ENCODE peak calls at places on chromosomes 6 and 20, in six cellular contexts. J, M, X, I, L and D are unnamed samples.
A peak's percentile ranks its signal among the peaks of the same experiment; 100 is the strongest.

GRCh38 chr6:143581835-143582480 is 70.4 kb upstream of the FUCA2 start:
- DNase-seq in J (no peak), M (peak; percentile 71), X (peak; percentile 68), I (peak; percentile 78), L (no peak), D (no peak)

GRCh38 chr20:38412877-38413577 is 22.1 kb downstream of the SNHG17 start:
- DNase-seq in J (no peak), M (no peak), X (no peak), I (no peak), L (no peak), D (peak; percentile 15)

GRCh38 chr20:41176711-41177552 is 39.6 kb downstream of the PLCG1 start:
- DNase-seq in J (no peak), M (no peak), X (no peak), I (no peak), L (peak; percentile 38), D (peak; percentile 21)

GRCh38 chr20:4225778-4226177 is 210.4 kb upstream of the RNF24 start:
- DNase-seq in J (no peak), M (peak; percentile 36), X (peak; percentile 97), I (peak; percentile 98), L (no peak), D (no peak)

GRCh38 chr6:33975631-33976424 is 170.1 kb downstream of the GRM4 start:
- DNase-seq in J (peak; percentile 18), M (no peak), X (no peak), I (no peak), L (peak; percentile 70), D (peak; percentile 52)

GRCh38 chr6:119323478-119323877 is 26.1 kb downstream of the MAN1A1 start:
- DNase-seq in J (no peak), M (no peak), X (no peak), I (no peak), L (no peak), D (no peak)

GRCh38 chr6:140850438-140850837 is 1282.3 kb upstream of the GJE1 start:
- DNase-seq in J (no peak), M (peak; percentile 60), X (peak; percentile 57), I (peak; percentile 70), L (no peak), D (no peak)

GRCh38 chr6:19664878-19665715 is 172.1 kb upstream of the ID4 start:
- DNase-seq in J (no peak), M (no peak), X (no peak), I (no peak), L (no peak), D (no peak)

GRCh38 chr6:35445691-35446090 is 6.4 kb upstream of the FANCE start:
- DNase-seq in J (no peak), M (no peak), X (no peak), I (peak; percentile 42), L (no peak), D (no peak)

GRCh38 chr6:111871725-111872520 is 1.3 kb downstream of the FYN start:
- DNase-seq in J (peak; percentile 30), M (peak; percentile 18), X (peak; percentile 57), I (peak; percentile 30), L (peak; percentile 66), D (no peak)

GRCh38 chr6:111096246-111096645 is 8.9 kb downstream of the SLC16A10 start:
- DNase-seq in J (no peak), M (no peak), X (no peak), I (no peak), L (no peak), D (no peak)

GRCh38 chr20:63766695-63767426 is 27.3 kb downstream of the SLC2A4RG start:
- DNase-seq in J (no peak), M (no peak), X (no peak), I (no peak), L (no peak), D (peak; percentile 20)

GRCh38 chr20:33408716-33409654 is 7.7 kb upstream of the CDK5RAP1 start:
- DNase-seq in J (no peak), M (no peak), X (no peak), I (no peak), L (no peak), D (no peak)

GRCh38 chr20:3412600-3413392 is 5.3 kb upstream of the DNAAF9 start:
- DNase-seq in J (no peak), M (no peak), X (no peak), I (no peak), L (no peak), D (no peak)

GRCh38 chr6:78810146-78810545 is 57.2 kb upstream of the IRAK1BP1 start:
- DNase-seq in J (peak; percentile 38), M (peak; percentile 16), X (peak; percentile 42), I (peak; percentile 50), L (no peak), D (peak; percentile 55)

GRCh38 chr20:52303281-52303950 is 111.8 kb upstream of the ZFP64 start:
- DNase-seq in J (no peak), M (no peak), X (no peak), I (no peak), L (no peak), D (no peak)

GRCh38 chr6:156627524-156627923 is 149.7 kb upstream of the ARID1B start:
- DNase-seq in J (no peak), M (no peak), X (no peak), I (no peak), L (no peak), D (no peak)

GRCh38 chr6:117444600-117444999 is 18.9 kb upstream of the ROS1 start:
- DNase-seq in J (no peak), M (no peak), X (peak; percentile 63), I (peak; percentile 83), L (no peak), D (no peak)

GRCh38 chr20:2403291-2404052 is 22.8 kb downstream of the TGM6 start:
- DNase-seq in J (no peak), M (no peak), X (no peak), I (no peak), L (no peak), D (no peak)

GRCh38 chr6:170124836-170125235 is 166.0 kb downstream of the DLL1 start:
- DNase-seq in J (no peak), M (peak; percentile 75), X (no peak), I (no peak), L (peak; percentile 32), D (no peak)

GRCh38 chr6:3522561-3523287 is 65.9 kb upstream of the SLC22A23 start:
- DNase-seq in J (no peak), M (peak; percentile 93), X (peak; percentile 43), I (peak; percentile 91), L (no peak), D (no peak)

GRCh38 chr6:164085552-164086325 is 671.2 kb downstream of the QKI start:
- DNase-seq in J (peak; percentile 68), M (no peak), X (peak; percentile 14), I (no peak), L (no peak), D (peak; percentile 51)

GRCh38 chr6:37125779-37126553 is 44.0 kb upstream of the PIM1 start:
- DNase-seq in J (peak; percentile 97), M (peak; percentile 68), X (no peak), I (no peak), L (peak; percentile 81), D (peak; percentile 83)

GRCh38 chr6:168385858-168386735 is 54.9 kb upstream of the SMOC2 start:
- DNase-seq in J (no peak), M (no peak), X (no peak), I (no peak), L (no peak), D (no peak)

GRCh38 chr20:62614085-62614960 is 28.0 kb upstream of the SLCO4A1 start:
- DNase-seq in J (no peak), M (no peak), X (no peak), I (no peak), L (no peak), D (no peak)
- H4K91ac ChIP-seq in J (no peak overlapping the region), M (no peak overlapping the region), X (no peak overlapping the region), I (no peak overlapping the region), L (no peak overlapping the region), D (no peak overlapping the region)

GRCh38 chr6:27238010-27238983 is 9.2 kb upstream of the PRSS16 start:
- DNase-seq in J (no peak), M (peak; percentile 67), X (no peak), I (no peak), L (peak; percentile 77), D (peak; percentile 62)
- H3K4me2 ChIP-seq in J (peak overlapping the region; percentile 67), M (peak overlapping the region; percentile 66), X (peak overlapping the region; percentile 44), I (peak overlapping the region; percentile 99), L (peak overlapping the region; percentile 80), D (peak overlapping the region; percentile 63)

DNA sequence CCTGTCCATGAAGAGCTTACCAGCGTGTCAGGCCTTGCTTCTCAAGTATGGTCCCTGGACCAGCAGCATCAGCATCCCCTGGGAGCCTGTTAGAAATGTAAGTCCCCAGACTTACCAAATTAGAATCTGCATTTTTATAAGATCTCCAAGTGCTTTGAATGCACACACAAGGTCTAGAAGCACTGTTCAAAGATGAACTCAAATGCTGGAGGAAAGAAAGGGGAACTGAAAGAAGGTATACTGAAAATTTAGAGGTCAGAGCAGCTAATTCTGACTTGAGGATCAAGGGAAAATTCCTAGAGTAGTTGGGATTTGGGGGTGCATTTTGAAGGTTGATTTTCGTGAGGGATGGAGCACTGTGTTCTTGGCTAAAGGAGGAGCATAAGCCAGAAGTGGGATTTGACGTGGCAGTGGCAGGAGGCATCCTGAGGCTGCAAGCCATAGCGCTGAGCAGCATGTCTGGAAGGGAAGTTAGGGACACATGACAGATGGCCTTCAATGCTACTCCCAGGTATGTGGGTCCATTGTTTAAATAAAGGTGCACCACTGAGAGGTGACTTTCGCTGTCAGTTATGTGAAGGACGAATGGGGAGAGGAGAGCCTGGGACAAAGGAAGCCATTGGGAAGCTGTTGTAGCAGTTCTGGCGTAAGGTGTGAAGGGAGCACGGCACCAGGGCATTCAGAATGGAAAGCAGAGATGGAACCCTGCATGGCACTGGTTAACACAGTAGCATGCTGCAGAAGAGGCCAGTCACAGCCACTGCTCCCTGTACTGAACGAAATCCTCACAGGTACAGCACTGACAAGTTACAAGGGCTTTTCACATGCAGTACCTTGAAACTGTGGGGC is 36.2 kb downstream of the ARMC2 start:
- DNase-seq in J (no peak), M (no peak), X (no peak), I (no peak), L (no peak), D (peak; percentile 41)
- H4K91ac ChIP-seq in J (no peak overlapping the region), M (no peak overlapping the region), X (no peak overlapping the region), I (no peak overlapping the region), L (no peak overlapping the region), D (no peak overlapping the region)

GRCh38 chr6:134080171-134080795 is 27.9 kb upstream of the SLC2A12 start:
- DNase-seq in J (no peak), M (peak; percentile 20), X (no peak), I (no peak), L (no peak), D (no peak)

GRCh38 chr6:134078166-134078565 is 25.7 kb upstream of the SLC2A12 start:
- DNase-seq in J (no peak), M (no peak), X (no peak), I (no peak), L (no peak), D (no peak)

GRCh38 chr6:134081506-134081905 is 29.1 kb upstream of the SLC2A12 start:
- DNase-seq in J (no peak), M (no peak), X (no peak), I (no peak), L (no peak), D (no peak)

GRCh38 chr6:134077301-134077700 is 24.9 kb upstream of the SLC2A12 start:
- DNase-seq in J (no peak), M (peak; percentile 59), X (peak; percentile 60), I (peak; percentile 78), L (no peak), D (no peak)

DNA sequence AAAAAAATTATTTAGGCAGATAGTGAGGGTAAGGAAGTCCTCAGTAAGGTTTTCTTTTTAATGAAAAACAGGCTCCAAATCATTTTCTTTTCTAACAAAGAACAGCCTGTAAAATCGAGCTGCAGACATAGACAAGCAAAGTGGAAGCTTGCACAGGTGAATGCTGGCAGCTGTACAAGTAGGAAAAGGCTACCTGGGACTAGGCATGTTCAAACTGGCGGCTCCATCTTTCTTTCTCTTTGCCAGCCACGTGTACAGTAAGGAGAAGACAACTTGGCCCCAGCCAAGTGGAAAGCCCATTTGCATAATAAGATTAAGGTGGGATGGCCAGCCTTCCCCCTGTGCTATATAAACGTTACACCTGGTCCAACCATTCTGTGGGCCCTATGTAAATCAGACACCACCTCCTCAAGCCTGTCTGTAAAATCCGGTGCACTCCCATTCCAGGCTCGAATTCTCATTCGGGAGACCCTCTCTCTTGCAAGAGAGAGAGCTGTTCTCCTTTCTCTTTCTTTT is 27.0 kb upstream of the SLC2A12 start:
- DNase-seq in J (no peak), M (no peak), X (no peak), I (no peak), L (no peak), D (no peak)
- H3K4me2 ChIP-seq in J (no peak overlapping the region), M (no peak overlapping the region), X (no peak overlapping the region), I (no peak overlapping the region), L (no peak overlapping the region), D (no peak overlapping the region)